ENCODE peak calls at places on chromosome 22, in eight cellular contexts. X is ascending aorta; O is activated T-helper 2 cell treated with anti-CD3 and anti-CD28 coated beads, Interferon-gamma antibody, Interleukin-2, Interleukin-4, amounts not matched to agents 10 μg/mL and 5 μg/mL and 100 μg/mL, durations not matched to agents 14 hours and 24 hours and 36 hours; L is upper lobe of right lung; R is dorsolateral prefrontal cortex; U is brain microvascular endothelial cell; I is MM.1S; D is ELR. T is an unnamed sample.

GRCh38 chr22:17331690-17332089 is 37.6 kb upstream of the CECR2 start:
- DNase-seq in X (no peak), O (no peak), L (no peak), R (no peak), U (no peak), I (no peak), D (no peak), T (no peak)

GRCh38 chr22:19174106-19175025 is 4.2 kb downstream of the SLC25A1 start:
- DNase-seq in X (peak; percentile 83), O (no peak), L (no peak), R (no peak), U (peak; percentile 50), I (no peak), D (peak; percentile 69), T (no peak)

GRCh38 chr22:37716708-37717107 is 19.9 kb downstream of the TRIOBP start:
- DNase-seq in X (no peak), O (no peak), L (no peak), R (no peak), U (peak; percentile 64), I (no peak), D (peak; percentile 66), T (no peak)

GRCh38 chr22:24134090-24134846 is 47.0 kb upstream of the SUSD2 start:
- DNase-seq in X (no peak), O (no peak), L (peak; percentile 90), R (peak; percentile 83), U (no peak), I (no peak), D (no peak), T (no peak)

GRCh38 chr22:40975346-40975745 is 24.2 kb downstream of the RBX1 start:
- DNase-seq in X (no peak), O (no peak), L (no peak), R (no peak), U (no peak), I (no peak), D (no peak), T (no peak)

GRCh38 chr22:29359469-29359868 is 28.9 kb downstream of the AP1B1 start:
- DNase-seq in X (no peak), O (no peak), L (no peak), R (peak; percentile 54), U (peak; percentile 53), I (no peak), D (peak; percentile 81), T (no peak)

GRCh38 chr22:29787371-29787980 is 20.3 kb downstream of the UQCR10 start:
- DNase-seq in X (no peak), O (no peak), L (no peak), R (no peak), U (no peak), I (no peak), D (no peak), T (no peak)

GRCh38 chr22:42654696-42655095 is 5.5 kb upstream of the CYB5R3 start:
- DNase-seq in X (no peak), O (no peak), L (no peak), R (no peak), U (no peak), I (no peak), D (no peak), T (no peak)

T was measured in effector memory CD4-positive, alpha-beta T cell.